ENCODE peak calls at places on chromosomes 1 and 21, in four cellular contexts. Z is RWPE1; T is cardiac fibroblast; P is naive thymus-derived CD8-positive, alpha-beta T cell. W is an unnamed sample.

GRCh38 chr21:31509108-31510017 is 150.1 kb upstream of the SOD1 start:
- DNase-seq in Z (peak; percentile 81), T (peak; percentile 11), P (peak; percentile 58), W (peak; percentile 24)

GRCh38 chr1:244758700-244759099 is 76.8 kb upstream of the COX20 start:
- DNase-seq in Z (no peak), T (no peak), P (no peak), W (no peak)

GRCh38 chr1:26822737-26823395 is 3.6 kb upstream of the ZDHHC18 start:
- DNase-seq in Z (no peak), T (no peak), P (no peak), W (no peak)

GRCh38 chr1:66182551-66183178 is 351.3 kb upstream of the SGIP1 start:
- DNase-seq in Z (no peak), T (peak; percentile 82), P (peak; percentile 38), W (peak; percentile 48)

GRCh38 chr1:91804546-91805023 is 81.4 kb downstream of the TGFBR3 start:
- DNase-seq in Z (peak; percentile 22), T (peak; percentile 41), P (peak; percentile 90), W (peak; percentile 71)

GRCh38 chr1:47818682-47819502 is 178.3 kb downstream of the TRABD2B start:
- DNase-seq in Z (no peak), T (no peak), P (no peak), W (no peak)

GRCh38 chr1:59520759-59521442 is 224.0 kb downstream of the FGGY start:
- DNase-seq in Z (no peak), T (peak; percentile 89), P (no peak), W (no peak)

GRCh38 chr1:221117548-221117951 is 238.3 kb downstream of the HLX start:
- DNase-seq in Z (no peak), T (peak; percentile 74), P (no peak), W (no peak)

GRCh38 chr1:22268327-22268726 is 125.4 kb upstream of the WNT4 start:
- DNase-seq in Z (no peak), T (no peak), P (no peak), W (no peak)

GRCh38 chr1:30083800-30084464 is 639.5 kb downstream of the MATN1 start:
- DNase-seq in Z (peak; percentile 63), T (peak; percentile 81), P (no peak), W (no peak)

GRCh38 chr1:10635385-10635896 is 160.7 kb downstream of the PEX14 start:
- DNase-seq in Z (peak; percentile 93), T (no peak), P (no peak), W (no peak)

GRCh38 chr1:32486463-32487113 is 21.7 kb downstream of the ZBTB8B start:
- DNase-seq in Z (no peak), T (no peak), P (no peak), W (no peak)

W was measured in CD8-positive, alpha-beta memory T cell.